ENCODE peak calls at places on chromosomes 11 and 22, in eight cellular contexts. R is effector memory CD4-positive, alpha-beta T cell; W is MM.1S; V is H1; K is GM23248; I is fibroblast of lung; Z is psoas muscle; J is sigmoid colon. P is an unnamed sample.
A peak's percentile ranks its signal among the peaks of the same experiment; 100 is the strongest.

GRCh38 chr22:42074153-42074750 is at the start of gene PHETA2:
- DNase-seq in K (peak; percentile 80), I (peak; percentile 51), Z (peak; percentile 75), V (no peak), W (no peak), J (no peak), R (peak; percentile 44), P (no peak)

GRCh38 chr22:29831958-29832357 is 6.1 kb downstream of the ASCC2 start:
- DNase-seq in R (no peak), Z (no peak), K (no peak), J (no peak), I (no peak), V (no peak), W (no peak), P (no peak)

GRCh38 chr11:88301478-88302140 is 35.9 kb downstream of the CTSC start:
- DNase-seq in K (no peak), Z (no peak), V (no peak), W (no peak), J (no peak), I (peak; percentile 84), R (no peak), P (no peak)

GRCh38 chr11:15888596-15889345 is 467.6 kb downstream of the SOX6 start:
- DNase-seq in Z (no peak), R (no peak), I (peak; percentile 54), J (no peak), W (no peak), K (no peak), V (no peak), P (no peak)

GRCh38 chr11:126359431-126360048 is 4.1 kb downstream of the ST3GAL4 start:
- DNase-seq in K (peak; percentile 86), Z (peak; percentile 84), R (no peak), V (no peak), J (peak; percentile 92), I (peak; percentile 70), W (no peak), P (peak; percentile 90)

GRCh38 chr11:26297179-26297970 is 34.6 kb upstream of the ANO3 start:
- DNase-seq in J (no peak), R (no peak), W (peak; percentile 69), Z (no peak), K (peak; percentile 79), I (peak; percentile 84), V (no peak), P (no peak)

GRCh38 chr11:36389006-36389405 is 92.9 kb downstream of the PRR5L start:
- DNase-seq in K (no peak), R (no peak), J (no peak), W (no peak), Z (no peak), V (no peak), I (no peak), P (no peak)

GRCh38 chr22:44215287-44215686 is 34.6 kb downstream of the PARVG start:
- DNase-seq in R (no peak), K (no peak), I (no peak), V (no peak), Z (no peak), J (no peak), W (no peak), P (no peak)

GRCh38 chr11:64181506-64182411 is 4.2 kb upstream of the STIP1 start:
- DNase-seq in W (peak; percentile 88), I (peak; percentile 93), R (no peak), J (peak; percentile 98), K (peak; percentile 97), Z (peak; percentile 97), V (peak; percentile 36), P (peak; percentile 97)

GRCh38 chr11:64180871-64181270 is 5.1 kb upstream of the STIP1 start:
- DNase-seq in Z (no peak), J (no peak), W (no peak), I (no peak), K (no peak), V (no peak), R (no peak), P (no peak)

GRCh38 chr11:64183890-64184289 is 2.1 kb upstream of the STIP1 start:
- DNase-seq in V (no peak), J (no peak), Z (no peak), K (no peak), W (no peak), R (no peak), I (no peak), P (no peak)

GRCh38 chr11:64185323-64186204 is at the start of gene STIP1:
- DNase-seq in W (peak; percentile 100), R (peak; percentile 99), K (peak; percentile 100), Z (peak; percentile 99), I (peak; percentile 100), V (peak; percentile 100), J (peak; percentile 100), P (peak; percentile 99)

GRCh38 chr11:64186205-64187165 is 514 bp downstream of the STIP1 start:
- DNase-seq in W (peak; percentile 27), Z (no peak), K (peak; percentile 55), V (no peak), R (no peak), I (peak; percentile 11), J (peak; percentile 75), P (no peak)
- H3K27ac ChIP-seq in W (no peak overlapping the region), Z (no peak overlapping the region), K (no peak overlapping the region), V (no peak overlapping the region), R (no peak overlapping the region), I (no peak overlapping the region), J (no peak overlapping the region), P (peak overlapping the region; percentile 85)

DNA sequence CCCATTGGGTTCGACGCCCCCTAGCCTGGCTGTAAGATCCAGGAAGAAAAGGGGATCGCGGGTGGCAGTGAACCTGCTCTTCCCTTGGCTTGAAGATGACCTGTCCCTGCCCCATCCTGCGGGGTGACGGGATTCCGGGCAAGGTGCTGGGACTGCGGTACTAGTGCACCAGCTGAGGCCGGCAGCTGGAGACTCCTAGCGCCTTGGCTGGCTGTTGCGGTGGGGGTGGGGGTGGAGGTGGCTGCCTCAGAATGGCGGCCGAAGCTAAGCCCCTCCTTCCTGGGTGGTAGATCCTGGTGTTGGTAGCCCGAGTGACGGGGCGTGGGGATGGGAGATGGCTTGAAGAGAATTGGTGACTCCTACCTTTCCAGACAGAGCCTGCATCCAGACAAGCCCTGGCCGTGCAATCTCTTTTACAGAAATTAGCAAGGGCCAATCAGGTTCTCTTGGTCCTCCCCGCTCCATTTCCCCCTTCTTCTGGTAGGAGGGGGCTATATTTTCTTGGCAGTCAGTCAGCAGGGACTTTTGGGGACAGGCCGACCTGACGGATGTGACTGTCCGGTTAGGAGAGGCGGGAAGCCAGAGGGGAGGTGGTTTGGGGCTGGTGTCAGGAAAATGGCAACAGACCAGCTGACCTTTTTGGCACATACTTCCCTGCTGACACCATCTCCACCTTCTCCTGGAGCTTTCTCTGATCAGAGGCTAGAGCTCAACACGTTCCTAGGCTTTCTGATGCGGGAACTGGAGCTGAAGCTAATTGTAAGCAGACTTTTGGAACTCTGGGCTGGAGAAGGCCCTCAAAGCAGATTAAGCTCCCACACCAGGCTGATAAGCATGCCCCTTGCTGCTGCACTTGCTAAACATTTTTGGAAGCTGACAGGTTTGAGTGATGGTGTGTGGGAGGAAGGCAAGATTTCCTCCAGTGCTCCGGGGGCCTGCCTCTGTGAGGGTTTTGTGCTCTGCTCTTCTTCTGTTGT is 2.0 kb downstream of the NAV2 start:
- DNase-seq in R (no peak), Z (peak; percentile 67), V (no peak), K (peak; percentile 78), I (peak; percentile 89), W (no peak), J (peak; percentile 84), P (peak; percentile 79)
- H3K27ac ChIP-seq in R (no peak overlapping the region), Z (no peak overlapping the region), V (no peak overlapping the region), K (peak overlapping the region; percentile 96), I (peak overlapping the region; percentile 98), W (no peak overlapping the region), J (peak overlapping the region; percentile 97), P (peak overlapping the region; percentile 98)

DNA sequence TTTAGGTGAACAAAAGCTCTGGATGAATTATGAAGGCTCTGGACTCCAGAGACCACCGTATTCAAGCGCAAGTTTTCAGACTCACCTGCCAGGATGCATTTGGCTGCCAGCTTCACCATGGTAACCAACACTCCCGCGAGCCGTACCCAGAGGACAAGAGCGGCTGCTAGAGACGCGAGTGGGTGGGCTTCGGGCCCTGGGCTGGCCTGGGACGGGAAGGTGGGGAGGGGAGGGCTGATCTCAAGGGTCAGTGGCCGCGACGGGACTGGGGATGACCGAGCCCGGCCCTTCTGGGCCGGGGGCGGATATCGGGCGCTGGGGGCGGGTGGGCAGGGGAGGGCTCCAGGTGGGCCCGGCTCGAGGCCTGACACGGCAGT is 342 bp downstream of the IFT27 start:
- DNase-seq in W (peak; percentile 33), J (peak; percentile 78), I (peak; percentile 17), R (peak; percentile 32), Z (no peak), V (no peak), K (peak; percentile 48), P (peak; percentile 46)
- H3K27ac ChIP-seq in W (peak overlapping the region; percentile 7), J (peak overlapping the region; percentile 90), I (peak overlapping the region; percentile 75), R (peak overlapping the region; percentile 82), Z (peak overlapping the region; percentile 80), V (no peak overlapping the region), K (no peak overlapping the region), P (peak overlapping the region; percentile 88)

GRCh38 chr11:102305352-102306047 is 11.8 kb upstream of the BIRC3 start:
- DNase-seq in J (no peak), R (no peak), Z (no peak), W (no peak), I (no peak), V (no peak), K (no peak), P (no peak)
- H3K27ac ChIP-seq in J (no peak overlapping the region), R (peak overlapping the region; percentile 79), Z (no peak overlapping the region), W (no peak overlapping the region), I (no peak overlapping the region), V (no peak overlapping the region), K (no peak overlapping the region), P (no peak overlapping the region)

GRCh38 chr11:289706-290620 is 1.0 kb downstream of the PGGHG start:
- DNase-seq in K (no peak), I (no peak), Z (peak; percentile 56), R (no peak), V (no peak), W (no peak), J (peak; percentile 65), P (peak; percentile 67)
- H3K27ac ChIP-seq in K (no peak overlapping the region), I (no peak overlapping the region), Z (no peak overlapping the region), R (peak overlapping the region; percentile 96), V (no peak overlapping the region), W (no peak overlapping the region), J (peak overlapping the region; percentile 50), P (peak overlapping the region; percentile 79)

GRCh38 chr11:72772059-72772458 is 19.9 kb upstream of the ARAP1 start:
- DNase-seq in I (no peak), W (no peak), V (no peak), Z (peak; percentile 46), R (no peak), J (no peak), K (no peak), P (no peak)

GRCh38 chr11:72773696-72774095 is 20.2 kb downstream of the STARD10 start:
- DNase-seq in J (no peak), R (no peak), K (no peak), Z (no peak), I (peak; percentile 39), V (no peak), W (no peak), P (no peak)

GRCh38 chr11:72774499-72774898 is 19.3 kb downstream of the STARD10 start:
- DNase-seq in W (no peak), V (no peak), Z (no peak), J (no peak), I (no peak), R (no peak), K (no peak), P (no peak)

GRCh38 chr11:72771507-72771906 is 19.3 kb upstream of the ARAP1 start:
- DNase-seq in W (no peak), Z (no peak), K (peak; percentile 83), V (no peak), J (no peak), I (peak; percentile 75), R (no peak), P (no peak)

GRCh38 chr11:72773291-72773690 is 20.6 kb downstream of the STARD10 start:
- DNase-seq in R (no peak), V (no peak), Z (peak; percentile 81), J (peak; percentile 88), I (peak; percentile 92), W (no peak), K (peak; percentile 96), P (peak; percentile 47)
- H3K27ac ChIP-seq in R (no peak overlapping the region), V (no peak overlapping the region), Z (peak overlapping the region; percentile 76), J (peak overlapping the region; percentile 63), I (peak overlapping the region; percentile 58), W (no peak overlapping the region), K (peak overlapping the region; percentile 61), P (no peak overlapping the region)

P was measured in tibial artery.